ENCODE peak calls at places on chromosomes 6 and 20, in nine cellular contexts. One of them, this sample, is unnamed.

GRCh38 chr20:59808729-59809381 is 124.6 kb downstream of the SYCP2 start:
- DNase-seq in HS-5: no peak
- DNase-seq in HFF-Myc: no peak
- DNase-seq in HTR-8/SVneo: no peak
- DNase-seq in central memory CD4-positive, alpha-beta T cell: no peak
- DNase-seq in AML-193: no peak
- DNase-seq in NCI-H1436 treated with DMSO at 0.1 percent for 48 hours: no peak
- DNase-seq in mucosa of gallbladder: peak; percentile 8
- DNase-seq in heart right ventricle: no peak
- DNase-seq in this sample: no peak

GRCh38 chr6:93749191-93749590 is 329.8 kb upstream of the EPHA7 start:
- DNase-seq in HS-5: no peak
- DNase-seq in HFF-Myc: no peak
- DNase-seq in HTR-8/SVneo: no peak
- DNase-seq in central memory CD4-positive, alpha-beta T cell: no peak
- DNase-seq in AML-193: no peak
- DNase-seq in NCI-H1436 treated with DMSO at 0.1 percent for 48 hours: no peak
- DNase-seq in mucosa of gallbladder: no peak
- DNase-seq in heart right ventricle: no peak
- DNase-seq in this sample: no peak

GRCh38 chr6:142331075-142331551 is 29.3 kb downstream of the ADGRG6 start:
- DNase-seq in HS-5: no peak
- DNase-seq in HFF-Myc: no peak
- DNase-seq in HTR-8/SVneo: no peak
- DNase-seq in central memory CD4-positive, alpha-beta T cell: no peak
- DNase-seq in AML-193: no peak
- DNase-seq in NCI-H1436 treated with DMSO at 0.1 percent for 48 hours: no peak
- DNase-seq in mucosa of gallbladder: no peak
- DNase-seq in heart right ventricle: no peak
- DNase-seq in this sample: no peak

GRCh38 chr6:50992704-50993625 is 174.3 kb downstream of the TFAP2B start:
- DNase-seq in HS-5: no peak
- DNase-seq in HFF-Myc: no peak
- DNase-seq in HTR-8/SVneo: no peak
- DNase-seq in central memory CD4-positive, alpha-beta T cell: no peak
- DNase-seq in AML-193: no peak
- DNase-seq in NCI-H1436 treated with DMSO at 0.1 percent for 48 hours: no peak
- DNase-seq in mucosa of gallbladder: no peak
- DNase-seq in heart right ventricle: no peak
- DNase-seq in this sample: no peak

GRCh38 chr20:34045294-34045693 is 51.6 kb downstream of the RALY start:
- DNase-seq in HS-5: no peak
- DNase-seq in HFF-Myc: no peak
- DNase-seq in HTR-8/SVneo: no peak
- DNase-seq in central memory CD4-positive, alpha-beta T cell: no peak
- DNase-seq in AML-193: no peak
- DNase-seq in NCI-H1436 treated with DMSO at 0.1 percent for 48 hours: no peak
- DNase-seq in mucosa of gallbladder: peak; percentile 40
- DNase-seq in heart right ventricle: no peak
- DNase-seq in this sample: no peak

GRCh38 chr20:50293244-50294139 is 102.9 kb downstream of the CEBPB start:
- DNase-seq in HS-5: no peak
- DNase-seq in HFF-Myc: no peak
- DNase-seq in HTR-8/SVneo: no peak
- DNase-seq in central memory CD4-positive, alpha-beta T cell: no peak
- DNase-seq in AML-193: no peak
- DNase-seq in NCI-H1436 treated with DMSO at 0.1 percent for 48 hours: no peak
- DNase-seq in mucosa of gallbladder: no peak
- DNase-seq in heart right ventricle: no peak
- DNase-seq in this sample: no peak

GRCh38 chr20:44646641-44647274 is 4.7 kb downstream of the ADA start:
- DNase-seq in HS-5: no peak
- DNase-seq in HFF-Myc: peak; percentile 24
- DNase-seq in HTR-8/SVneo: no peak
- DNase-seq in central memory CD4-positive, alpha-beta T cell: no peak
- DNase-seq in AML-193: peak; percentile 29
- DNase-seq in NCI-H1436 treated with DMSO at 0.1 percent for 48 hours: no peak
- DNase-seq in mucosa of gallbladder: no peak
- DNase-seq in heart right ventricle: no peak
- DNase-seq in this sample: no peak

GRCh38 chr20:49216991-49217578 is 2.1 kb upstream of the DDX27 start:
- DNase-seq in HS-5: peak; percentile 92
- DNase-seq in HFF-Myc: peak; percentile 82
- DNase-seq in HTR-8/SVneo: peak; percentile 96
- DNase-seq in central memory CD4-positive, alpha-beta T cell: peak; percentile 82
- DNase-seq in AML-193: peak; percentile 86
- DNase-seq in NCI-H1436 treated with DMSO at 0.1 percent for 48 hours: peak; percentile 5
- DNase-seq in mucosa of gallbladder: peak; percentile 94
- DNase-seq in heart right ventricle: peak; percentile 92
- DNase-seq in this sample: peak; percentile 91

GRCh38 chr20:14992071-14992654 is 654.8 kb upstream of the FLRT3 start:
- DNase-seq in HS-5: no peak
- DNase-seq in HFF-Myc: no peak
- DNase-seq in HTR-8/SVneo: no peak
- DNase-seq in central memory CD4-positive, alpha-beta T cell: no peak
- DNase-seq in AML-193: no peak
- DNase-seq in NCI-H1436 treated with DMSO at 0.1 percent for 48 hours: no peak
- DNase-seq in mucosa of gallbladder: no peak
- DNase-seq in heart right ventricle: no peak
- DNase-seq in this sample: no peak

This sample was measured in T follicular helper cell.